ENCODE peak calls at places on chromosomes 7 and 10, in four cellular contexts. I is stimulated activated CD4-positive, alpha-beta T cell treated with anti-CD3 and anti-CD28 coated beads, Interleukin-4, amount 100 ng/mL, for 48 hours; U is hypothalamus; T is Peyer's patch. R is an unnamed sample.

GRCh38 chr7:107967420-107967819 is 35.5 kb downstream of the LAMB1 start:
- DNase-seq in T (no peak), I (no peak), U (no peak), R (no peak)

GRCh38 chr10:124259139-124259825 is 159.4 kb downstream of the OAT start:
- DNase-seq in T (no peak), I (no peak), U (no peak), R (no peak)

GRCh38 chr10:132397671-132398565 is 918 bp downstream of the PWWP2B start:
- DNase-seq in U (no peak), T (peak; percentile 82), I (peak; percentile 38), R (peak; percentile 79)

GRCh38 chr10:33661580-33662269 is 327.3 kb upstream of the NRP1 start:
- DNase-seq in I (no peak), T (no peak), U (peak; percentile 30), R (peak; percentile 68)

GRCh38 chr7:4128161-4128560 is 553.9 kb upstream of the FOXK1 start:
- DNase-seq in T (no peak), I (no peak), U (no peak), R (no peak)

GRCh38 chr7:30842542-30843451 is 68.9 kb upstream of the AQP1 start:
- DNase-seq in T (no peak), I (no peak), U (peak; percentile 46), R (no peak)

GRCh38 chr10:107692072-107692471 is 527.6 kb upstream of the SORCS1 start:
- DNase-seq in T (no peak), U (no peak), I (no peak), R (no peak)

GRCh38 chr7:111650456-111650999 is 88.2 kb upstream of the IMMP2L start:
- DNase-seq in T (no peak), U (no peak), I (no peak), R (no peak)

GRCh38 chr10:75211007-75211735 is 575 bp downstream of the VDAC2 start:
- DNase-seq in T (no peak), U (no peak), I (peak; percentile 27), R (no peak)

GRCh38 chr10:75253281-75254220 is 17.8 kb upstream of the COMTD1 start:
- DNase-seq in T (no peak), I (no peak), U (no peak), R (no peak)

GRCh38 chr10:15780353-15781135 is 60.8 kb upstream of the ITGA8 start:
- DNase-seq in T (no peak), U (no peak), I (no peak), R (no peak)

GRCh38 chr7:57308631-57309408 is 141.2 kb upstream of the ZNF716 start:
- DNase-seq in T (no peak), U (no peak), I (no peak), R (peak; percentile 32)

GRCh38 chr10:121216721-121217181 is 365.6 kb downstream of the WDR11 start:
- DNase-seq in U (peak; percentile 65), I (no peak), T (no peak), R (peak; percentile 84)

GRCh38 chr7:17915168-17915567 is 25.1 kb downstream of the SNX13 start:
- DNase-seq in T (no peak), I (no peak), U (no peak), R (no peak)

GRCh38 chr7:56174346-56175085 is 58.3 kb upstream of the NUPR2 start:
- DNase-seq in U (no peak), I (no peak), T (no peak), R (no peak)

GRCh38 chr7:157011333-157012112 is 1.1 kb upstream of the MNX1 start:
- DNase-seq in T (no peak), U (no peak), I (no peak), R (no peak)